ENCODE peak calls at places on chromosomes 7 and 10, in eight cellular contexts. L is IMR-90, I is fibroblast of lung, O is astrocyte, K is MM.1S, U is GM23248, Y is neural progenitor cell, Q is A549. T is an unnamed sample.

GRCh38 chr10:124736491-124737136 is 7.6 kb downstream of the FAM53B start:
- DNase-seq in L (peak; percentile 82), I (peak; percentile 60), O (peak; percentile 46), K (no peak), U (peak; percentile 61), Y (no peak), Q (no peak), T (no peak)

GRCh38 chr10:20922033-20922432 is 24.9 kb upstream of the NEBL start:
- DNase-seq in L (no peak), I (no peak), O (no peak), K (no peak), U (no peak), Y (no peak), Q (no peak), T (no peak)

GRCh38 chr10:5598085-5598690 is 68.2 kb downstream of the ASB13 start:
- DNase-seq in L (no peak), I (no peak), O (no peak), K (no peak), U (no peak), Y (no peak), Q (no peak), T (no peak)

GRCh38 chr7:86282014-86282682 is 361.6 kb upstream of the GRM3 start:
- DNase-seq in L (no peak), I (no peak), O (no peak), K (no peak), U (no peak), Y (no peak), Q (no peak), T (no peak)

GRCh38 chr10:78919111-78919966 is 149.4 kb upstream of the ZMIZ1 start:
- DNase-seq in L (no peak), I (no peak), O (no peak), K (no peak), U (no peak), Y (no peak), Q (no peak), T (no peak)

GRCh38 chr7:55245271-55245723 is 119.8 kb upstream of the LANCL2 start:
- DNase-seq in L (peak; percentile 93), I (peak; percentile 98), O (peak; percentile 99), K (no peak), U (peak; percentile 92), Y (no peak), Q (no peak), T (no peak)

GRCh38 chr10:70927221-70927943 is 39.0 kb upstream of the PCBD1 start:
- DNase-seq in L (peak; percentile 19), I (peak; percentile 75), O (peak; percentile 67), K (no peak), U (peak; percentile 26), Y (no peak), Q (no peak), T (no peak)

GRCh38 chr10:61902448-61903183 is 1.1 kb downstream of the ARID5B start:
- DNase-seq in L (peak; percentile 61), I (peak; percentile 71), O (peak; percentile 63), K (peak; percentile 72), U (peak; percentile 77), Y (peak; percentile 65), Q (peak; percentile 26), T (peak; percentile 84)

GRCh38 chr10:132994371-132994796 is 52.0 kb upstream of the CFAP46 start:
- DNase-seq in L (peak; percentile 8), I (no peak), O (no peak), K (no peak), U (peak; percentile 76), Y (peak; percentile 22), Q (no peak), T (no peak)

GRCh38 chr7:24716480-24717246 is 40.6 kb downstream of the GSDME start:
- DNase-seq in L (no peak), I (no peak), O (no peak), K (no peak), U (no peak), Y (no peak), Q (no peak), T (no peak)
- H3K4me1 ChIP-seq in L (peaks cover 8% of the 10 kb centered on the region), I (peaks cover 3% of the 10 kb centered on the region), O (peaks cover 4% of the 10 kb centered on the region), K (peaks cover 58% of the 10 kb centered on the region), U (no peaks in the 10 kb centered on the region), Y (peaks cover 4% of the 10 kb centered on the region), Q (peaks cover 9% of the 10 kb centered on the region), T (peaks cover 41% of the 10 kb centered on the region)

GRCh38 chr7:3080106-3080505 is 36.4 kb upstream of the CARD11 start:
- DNase-seq in L (no peak), I (no peak), O (no peak), K (no peak), U (no peak), Y (no peak), Q (no peak), T (no peak)
- H3K4me2 ChIP-seq in L (no peak overlapping the region), I (no peak overlapping the region), O (no peak overlapping the region), K (no peak overlapping the region), U (no peak overlapping the region), Y (no peak overlapping the region), Q (no peak overlapping the region), T (no peak overlapping the region)

GRCh38 chr10:69318087-69318996 is 40.0 kb downstream of the HK1 start:
- DNase-seq in L (peak; percentile 77), I (peak; percentile 79), O (peak; percentile 63), K (peak; percentile 90), U (peak; percentile 93), Y (peak; percentile 96), Q (peak; percentile 97), T (peak; percentile 96)
- H3K4me1 ChIP-seq in L (peaks cover 30% of the 10 kb centered on the region), I (peaks cover 28% of the 10 kb centered on the region), O (peaks cover 33% of the 10 kb centered on the region), K (peaks cover 15% of the 10 kb centered on the region), U (peaks cover 33% of the 10 kb centered on the region), Y (peaks cover 11% of the 10 kb centered on the region), Q (peaks cover 42% of the 10 kb centered on the region), T (peaks cover 43% of the 10 kb centered on the region)

GRCh38 chr10:93993782-93994668 is at the start of gene PLCE1:
- DNase-seq in L (peak; percentile 19), I (peak; percentile 31), O (no peak), K (peak; percentile 66), U (peak; percentile 80), Y (peak; percentile 80), Q (peak; percentile 71), T (no peak)

GRCh38 chr10:93993414-93993781 is 333 bp upstream of the PLCE1 start:
- DNase-seq in L (no peak), I (no peak), O (no peak), K (no peak), U (no peak), Y (no peak), Q (no peak), T (no peak)

GRCh38 chr10:93991101-93991500 is 2.6 kb upstream of the PLCE1 start:
- DNase-seq in L (no peak), I (no peak), O (no peak), K (no peak), U (no peak), Y (no peak), Q (no peak), T (no peak)

GRCh38 chr10:93991596-93992284 is 2.0 kb upstream of the PLCE1 start:
- DNase-seq in L (peak; percentile 73), I (peak; percentile 86), O (peak; percentile 82), K (no peak), U (peak; percentile 88), Y (peak; percentile 51), Q (peak; percentile 86), T (no peak)

DNA sequence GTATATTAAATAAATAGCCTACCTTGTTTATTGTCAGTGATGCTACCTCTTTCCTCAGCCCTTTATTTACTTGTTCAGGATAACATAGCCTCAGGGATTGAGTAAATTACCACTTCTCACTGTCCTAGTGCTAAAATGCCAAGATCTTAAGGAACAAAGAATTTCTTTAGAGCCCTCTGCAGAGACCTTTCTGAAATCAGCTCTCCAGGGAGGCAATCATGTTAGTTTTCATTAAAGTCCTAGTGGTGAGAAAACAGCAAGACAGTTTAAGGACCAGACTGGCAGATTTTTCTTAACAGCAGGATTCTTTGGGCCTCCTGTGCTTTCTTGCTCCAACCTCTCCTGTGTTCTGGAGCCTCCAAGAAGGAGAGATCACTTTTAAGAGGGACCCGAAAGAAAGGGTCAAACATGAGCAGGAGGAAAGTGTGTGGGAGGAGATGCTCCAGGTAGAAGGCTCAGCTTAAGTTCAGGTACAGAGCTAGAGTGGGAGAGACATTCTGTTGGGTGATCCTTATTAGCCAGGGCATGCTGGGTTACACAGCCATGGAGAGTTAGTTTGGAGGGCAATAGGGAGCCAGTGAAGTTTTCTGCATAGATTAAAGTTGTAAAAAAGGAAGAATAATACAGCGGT is 1.2 kb upstream of the PLCE1 start:
- DNase-seq in L (peak; percentile 16), I (peak; percentile 29), O (no peak), K (no peak), U (peak; percentile 65), Y (peak; percentile 37), Q (peak; percentile 62), T (no peak)
- H3K4me2 ChIP-seq in L (no peak overlapping the region), I (no peak overlapping the region), O (peak overlapping the region; percentile 93), K (no peak overlapping the region), U (peak overlapping the region; percentile 70), Y (no peak overlapping the region), Q (peak overlapping the region; percentile 71), T (no peak overlapping the region)

GRCh38 chr10:92124524-92125168 is 166.2 kb downstream of the CPEB3 start:
- DNase-seq in L (peak; percentile 91), I (peak; percentile 93), O (peak; percentile 92), K (no peak), U (peak; percentile 33), Y (no peak), Q (no peak), T (no peak)
- H3K4me1 ChIP-seq in L (peaks cover 8% of the 10 kb centered on the region), I (peaks cover 6% of the 10 kb centered on the region), O (peaks cover 9% of the 10 kb centered on the region), K (no peaks in the 10 kb centered on the region), U (peaks cover 9% of the 10 kb centered on the region), Y (no peaks in the 10 kb centered on the region), Q (peaks cover 47% of the 10 kb centered on the region), T (peaks cover 9% of the 10 kb centered on the region)